ENCODE peak calls at places on chromosomes 2 and 18, in five cellular contexts. S, P, T, A and Y are unnamed samples.

GRCh38 chr2:27083410-27084296 is 2.9 kb upstream of the KHK start:
- DNase-seq in S (peak), P (no peak), T (no peak), A (no peak), Y (no peak)

GRCh38 chr2:220948579-220948978 is 623.5 kb downstream of the EPHA4 start:
- DNase-seq in S (no peak), P (no peak), T (no peak), A (no peak), Y (peak)

GRCh38 chr18:374735-375168 is 106.9 kb upstream of the THOC1 start:
- DNase-seq in S (no peak), P (no peak), T (no peak), A (no peak), Y (no peak)

GRCh38 chr2:200609027-200609614 is 23.3 kb downstream of the AOX1 start:
- DNase-seq in S (no peak), P (no peak), T (no peak), A (no peak), Y (no peak)

GRCh38 chr2:239264838-239265651 is 135.8 kb downstream of the HDAC4 start:
- DNase-seq in S (no peak), P (no peak), T (peak), A (no peak), Y (no peak)

GRCh38 chr2:63992061-63992685 is 27.1 kb downstream of the VPS54 start:
- DNase-seq in S (no peak), P (no peak), T (no peak), A (no peak), Y (no peak)

GRCh38 chr2:216735086-216735485 is 39.7 kb upstream of the IGFBP5 start:
- DNase-seq in S (no peak), P (no peak), T (no peak), A (no peak), Y (no peak)

GRCh38 chr18:41818381-41819355 is 136.4 kb upstream of the PIK3C3 start:
- DNase-seq in S (no peak), P (no peak), T (no peak), A (no peak), Y (peak)

GRCh38 chr2:18077724-18078123 is 199.3 kb downstream of the KCNS3 start:
- DNase-seq in S (no peak), P (no peak), T (no peak), A (no peak), Y (no peak)

GRCh38 chr2:189512879-189513278 is 67.7 kb downstream of the SLC40A1 start:
- DNase-seq in S (no peak), P (no peak), T (no peak), A (no peak), Y (no peak)

GRCh38 chr2:203584784-203585183 is 49.7 kb upstream of the RAPH1 start:
- DNase-seq in S (peak), P (no peak), T (no peak), A (no peak), Y (no peak)

GRCh38 chr2:203585541-203585940 is 50.4 kb upstream of the RAPH1 start:
- DNase-seq in S (no peak), P (no peak), T (no peak), A (no peak), Y (no peak)

GRCh38 chr2:203583696-203584095 is 48.6 kb upstream of the RAPH1 start:
- DNase-seq in S (no peak), P (no peak), T (no peak), A (peak), Y (no peak)

GRCh38 chr2:203586151-203586550 is 51.0 kb upstream of the RAPH1 start:
- DNase-seq in S (no peak), P (no peak), T (no peak), A (no peak), Y (no peak)

GRCh38 chr2:203586696-203587095 is 51.6 kb upstream of the RAPH1 start:
- DNase-seq in S (no peak), P (no peak), T (no peak), A (no peak), Y (no peak)
- TF ChIP-seq CREB1 in S (no peak), P (no peak), T (no peak), A (no peak), Y (no peak)

GRCh38 chr2:127162261-127163089 is 55.5 kb upstream of the BIN1 start:
- DNase-seq in S (no peak), P (no peak), T (no peak), A (no peak), Y (no peak)
- H3K4me2 ChIP-seq in S (no peak), P (no peak), T (no peak), A (no peak), Y (no peak)

GRCh38 chr2:240277073-240277806 is 136.8 kb upstream of the OTOS start:
- DNase-seq in S (no peak), P (no peak), T (no peak), A (no peak), Y (no peak)
- TF ChIP-seq CREB1 in S (no peak), P (no peak), T (no peak), A (no peak), Y (no peak)

GRCh38 chr18:24397694-24398365 is at the start of gene OSBPL1A:
- DNase-seq in S (peak), P (peak), T (peak), A (no peak), Y (peak)

GRCh38 chr18:24398515-24398914 is 891 bp upstream of the OSBPL1A start:
- DNase-seq in S (no peak), P (no peak), T (no peak), A (no peak), Y (peak)

GRCh38 chr18:24395049-24395780 is 2.4 kb downstream of the OSBPL1A start:
- DNase-seq in S (no peak), P (no peak), T (no peak), A (no peak), Y (no peak)

GRCh38 chr18:24397131-24397693 is 412 bp downstream of the OSBPL1A start:
- DNase-seq in S (no peak), P (no peak), T (no peak), A (no peak), Y (peak)

DNA sequence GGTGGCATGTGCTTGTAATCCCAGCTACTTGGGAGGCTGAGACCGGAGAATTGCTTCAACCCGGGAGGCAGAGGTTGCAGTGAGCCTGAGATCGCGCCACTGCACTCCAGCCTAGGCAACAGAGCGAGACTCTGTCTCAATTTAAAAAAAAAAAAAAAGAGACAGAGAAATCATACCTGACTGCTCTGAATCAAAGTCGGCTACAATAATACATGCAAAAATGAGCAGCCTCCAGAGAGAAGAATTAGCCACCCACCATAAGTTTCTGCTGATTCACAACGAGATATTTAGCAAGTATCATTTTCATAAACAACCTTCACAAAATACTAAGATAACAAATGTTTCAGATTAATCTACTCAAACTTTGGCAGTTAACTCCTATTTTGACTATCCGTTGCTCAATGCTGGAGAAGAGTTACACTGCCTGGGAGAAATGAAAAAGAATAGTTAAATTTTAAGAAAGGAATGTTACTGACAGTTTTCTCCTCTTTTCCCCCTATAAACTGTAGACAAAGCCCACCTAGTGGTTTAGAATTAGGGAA is 1.5 kb downstream of the OSBPL1A start:
- DNase-seq in S (no peak), P (no peak), T (no peak), A (no peak), Y (no peak)
- H3K4me2 ChIP-seq in S (no peak), P (peak), T (no peak), A (no peak), Y (peak)

GRCh38 chr18:58891753-58892152 is 27.1 kb downstream of the ZNF532 start:
- DNase-seq in S (no peak), P (no peak), T (no peak), A (no peak), Y (no peak)

GRCh38 chr18:58886864-58887612 is 22.4 kb downstream of the ZNF532 start:
- DNase-seq in S (no peak), P (no peak), T (no peak), A (no peak), Y (no peak)

GRCh38 chr18:58884694-58885093 is 20.0 kb downstream of the ZNF532 start:
- DNase-seq in S (no peak), P (no peak), T (no peak), A (no peak), Y (no peak)

GRCh38 chr18:58882681-58883080 is 18.0 kb downstream of the ZNF532 start:
- DNase-seq in S (no peak), P (no peak), T (no peak), A (no peak), Y (no peak)

DNA sequence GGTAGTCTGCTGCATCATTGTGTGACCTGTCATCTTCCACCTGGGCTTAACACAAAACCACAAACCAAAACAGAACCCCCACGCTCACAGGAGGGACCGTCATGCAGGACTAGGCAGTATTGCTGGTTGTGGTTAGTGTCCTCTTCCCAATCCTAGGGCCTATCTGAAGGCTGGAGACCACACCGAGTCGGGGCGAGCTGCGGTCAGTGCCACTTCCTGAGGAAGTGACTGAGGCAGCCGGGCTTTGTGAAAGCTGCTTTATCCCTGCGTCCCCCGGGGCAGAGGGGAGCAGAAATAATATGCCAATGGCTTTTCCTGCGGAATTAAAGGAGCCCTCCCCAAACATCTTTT is 22.9 kb downstream of the ZNF532 start:
- DNase-seq in S (no peak), P (no peak), T (no peak), A (peak), Y (no peak)
- TF ChIP-seq CREB1 in S (no peak), P (no peak), T (no peak), A (no peak), Y (no peak)

GRCh38 chr2:230328155-230328458 is 1.1 kb downstream of the SP140L start:
- DNase-seq in S (no peak), P (no peak), T (no peak), A (no peak), Y (no peak)
- H3K4me2 ChIP-seq in S (peak), P (no peak), T (peak), A (peak), Y (no peak)

GRCh38 chr2:178761759-178762371 is 45.4 kb downstream of the TTN start:
- DNase-seq in S (peak), P (no peak), T (peak), A (peak), Y (peak)
- TF ChIP-seq CREB1 in S (no peak), P (no peak), T (no peak), A (no peak), Y (no peak)

DNA sequence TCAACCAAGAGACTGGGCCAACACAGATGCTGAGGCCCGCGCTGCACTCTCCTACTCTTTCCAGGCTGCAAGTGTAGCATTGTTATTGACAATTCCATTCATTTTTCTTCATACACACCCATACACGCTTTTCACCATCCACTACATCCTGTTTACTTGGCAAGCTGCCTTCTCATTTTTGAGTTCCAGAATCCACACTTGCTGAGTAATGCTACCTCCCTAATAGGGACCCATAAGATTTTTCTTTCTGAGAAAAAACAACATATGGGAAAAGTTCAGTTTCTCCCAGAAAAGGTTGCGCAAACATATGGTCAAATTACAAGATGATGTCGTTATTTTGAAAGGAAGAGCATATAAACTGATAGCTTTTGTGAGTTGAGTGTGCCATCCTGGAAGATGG is 3.3 kb upstream of the NETO1 start:
- DNase-seq in S (no peak), P (no peak), T (no peak), A (no peak), Y (no peak)
- H3K4me2 ChIP-seq in S (no peak), P (no peak), T (no peak), A (no peak), Y (peak)

GRCh38 chr2:180356676-180357075 is 349.6 kb upstream of the CWC22 start:
- DNase-seq in S (no peak), P (no peak), T (no peak), A (no peak), Y (no peak)

GRCh38 chr2:180358458-180358857 is 351.4 kb upstream of the CWC22 start:
- DNase-seq in S (no peak), P (no peak), T (no peak), A (no peak), Y (no peak)

GRCh38 chr2:180360283-180360618 is 353.2 kb upstream of the CWC22 start:
- DNase-seq in S (no peak), P (no peak), T (no peak), A (no peak), Y (no peak)

GRCh38 chr2:180364719-180365118 is 357.6 kb upstream of the CWC22 start:
- DNase-seq in S (no peak), P (no peak), T (no peak), A (no peak), Y (no peak)

GRCh38 chr2:180359522-180360282 is 352.6 kb upstream of the CWC22 start:
- DNase-seq in S (no peak), P (no peak), T (no peak), A (peak), Y (peak)
- TF ChIP-seq CREB1 in S (no peak), P (no peak), T (no peak), A (no peak), Y (no peak)